ENCODE peak calls at places on chromosomes 16 and 17, in six cellular contexts. A, V, T, N, M and E are unnamed samples.

GRCh38 chr17:46942441-46943217 is 19.7 kb downstream of the GOSR2 start:
- DNase-seq in A (peak; percentile 42), V (peak; percentile 43), T (peak; percentile 91), N (no peak), M (peak; percentile 58), E (peak; percentile 79)

GRCh38 chr17:19744922-19745757 is 3.0 kb downstream of the ALDH3A1 start:
- DNase-seq in A (peak; percentile 88), V (no peak), T (peak; percentile 91), N (no peak), M (peak; percentile 93), E (peak; percentile 60)

GRCh38 chr17:62064029-62064790 is 868 bp downstream of the MED13 start:
- DNase-seq in A (no peak), V (no peak), T (peak; percentile 31), N (no peak), M (no peak), E (peak; percentile 23)

GRCh38 chr16:88723507-88723887 is 17.2 kb downstream of the CTU2 start:
- DNase-seq in A (no peak), V (no peak), T (no peak), N (no peak), M (no peak), E (no peak)

GRCh38 chr16:88725609-88726407 is 19.5 kb downstream of the CTU2 start:
- DNase-seq in A (no peak), V (no peak), T (no peak), N (no peak), M (no peak), E (no peak)

GRCh38 chr17:79455636-79456035 is 155.2 kb downstream of the RBFOX3 start:
- DNase-seq in A (no peak), V (no peak), T (no peak), N (no peak), M (no peak), E (no peak)

GRCh38 chr17:75406222-75406615 is 741 bp upstream of the GRB2 start:
- DNase-seq in A (no peak), V (no peak), T (peak; percentile 58), N (no peak), M (no peak), E (peak; percentile 39)

GRCh38 chr16:11188801-11189740 is 66.9 kb downstream of the SOCS1 start:
- DNase-seq in A (no peak), V (no peak), T (peak; percentile 57), N (no peak), M (no peak), E (no peak)

GRCh38 chr17:30211371-30211770 is 24.1 kb downstream of the SLC6A4 start:
- DNase-seq in A (no peak), V (no peak), T (no peak), N (no peak), M (no peak), E (no peak)

GRCh38 chr17:1561420-1562177 is 993 bp downstream of the PITPNA start:
- DNase-seq in A (peak; percentile 30), V (no peak), T (peak; percentile 44), N (no peak), M (no peak), E (peak; percentile 29)